ENCODE peak calls at places on chromosomes 5 and 9, in eight cellular contexts. One of them, this sample, is unnamed.
A peak's percentile ranks its signal among the peaks of the same experiment; 100 is the strongest.

GRCh38 chr5:139133237-139133636 is 64.9 kb downstream of the SIL1 start:
- DNase-seq in tibial nerve: no peak
- DNase-seq in omental fat pad: no peak
- DNase-seq in AG10803: no peak
- DNase-seq in tibial artery: no peak
- DNase-seq in HCT116: no peak
- DNase-seq in neural crest cell: no peak
- DNase-seq in PC-9: no peak
- DNase-seq in this sample: no peak

GRCh38 chr5:21654-22233 is 70.2 kb upstream of the PLEKHG4B start:
- DNase-seq in tibial nerve: no peak
- DNase-seq in omental fat pad: no peak
- DNase-seq in AG10803: peak; percentile 31
- DNase-seq in tibial artery: no peak
- DNase-seq in HCT116: peak; percentile 38
- DNase-seq in neural crest cell: no peak
- DNase-seq in PC-9: no peak
- DNase-seq in this sample: no peak

GRCh38 chr5:33300209-33300742 is 140.5 kb upstream of the TARS1 start:
- DNase-seq in tibial nerve: no peak
- DNase-seq in omental fat pad: no peak
- DNase-seq in AG10803: peak; percentile 26
- DNase-seq in tibial artery: no peak
- DNase-seq in HCT116: no peak
- DNase-seq in neural crest cell: no peak
- DNase-seq in PC-9: no peak
- DNase-seq in this sample: no peak

GRCh38 chr5:14872070-14872989 is 752 bp upstream of the ANKH start:
- DNase-seq in tibial nerve: peak; percentile 60
- DNase-seq in omental fat pad: peak; percentile 37
- DNase-seq in AG10803: peak; percentile 49
- DNase-seq in tibial artery: peak; percentile 83
- DNase-seq in HCT116: no peak
- DNase-seq in neural crest cell: peak; percentile 53
- DNase-seq in PC-9: no peak
- DNase-seq in this sample: peak; percentile 38

GRCh38 chr5:133838286-133838685 is 130.1 kb downstream of the C5orf15 start:
- DNase-seq in tibial nerve: no peak
- DNase-seq in omental fat pad: no peak
- DNase-seq in AG10803: no peak
- DNase-seq in tibial artery: peak; percentile 10
- DNase-seq in HCT116: no peak
- DNase-seq in neural crest cell: no peak
- DNase-seq in PC-9: no peak
- DNase-seq in this sample: no peak

GRCh38 chr9:107060026-107060425 is 197.1 kb downstream of the ZNF462 start:
- DNase-seq in tibial nerve: no peak
- DNase-seq in omental fat pad: no peak
- DNase-seq in AG10803: no peak
- DNase-seq in tibial artery: no peak
- DNase-seq in HCT116: no peak
- DNase-seq in neural crest cell: no peak
- DNase-seq in PC-9: no peak
- DNase-seq in this sample: no peak

GRCh38 chr9:4832786-4833579 is 40.2 kb downstream of the RCL1 start:
- DNase-seq in tibial nerve: no peak
- DNase-seq in omental fat pad: no peak
- DNase-seq in AG10803: peak; percentile 96
- DNase-seq in tibial artery: no peak
- DNase-seq in HCT116: peak; percentile 94
- DNase-seq in neural crest cell: no peak
- DNase-seq in PC-9: peak; percentile 92
- DNase-seq in this sample: no peak

GRCh38 chr9:127566351-127567001 is 45.6 kb upstream of the STXBP1 start:
- DNase-seq in tibial nerve: no peak
- DNase-seq in omental fat pad: no peak
- DNase-seq in AG10803: no peak
- DNase-seq in tibial artery: no peak
- DNase-seq in HCT116: no peak
- DNase-seq in neural crest cell: no peak
- DNase-seq in PC-9: peak; percentile 89
- DNase-seq in this sample: no peak

GRCh38 chr5:127072861-127073846 is at the start of gene C5orf63:
- DNase-seq in tibial nerve: peak; percentile 17
- DNase-seq in omental fat pad: no peak
- DNase-seq in AG10803: peak; percentile 11
- DNase-seq in tibial artery: no peak
- DNase-seq in HCT116: peak; percentile 8
- DNase-seq in neural crest cell: no peak
- DNase-seq in PC-9: no peak
- DNase-seq in this sample: peak; percentile 77

GRCh38 chr9:99012957-99013512 is 69.3 kb downstream of the COL15A1 start:
- DNase-seq in tibial nerve: no peak
- DNase-seq in omental fat pad: no peak
- DNase-seq in AG10803: no peak
- DNase-seq in tibial artery: no peak
- DNase-seq in HCT116: no peak
- DNase-seq in neural crest cell: no peak
- DNase-seq in PC-9: no peak
- DNase-seq in this sample: no peak

GRCh38 chr5:168409601-168410458 is 76.4 kb upstream of the RARS1 start:
- DNase-seq in tibial nerve: no peak
- DNase-seq in omental fat pad: no peak
- DNase-seq in AG10803: peak; percentile 64
- DNase-seq in tibial artery: no peak
- DNase-seq in HCT116: peak; percentile 81
- DNase-seq in neural crest cell: no peak
- DNase-seq in PC-9: peak; percentile 47
- DNase-seq in this sample: no peak

GRCh38 chr9:116806075-116806474 is 119.0 kb downstream of the TRIM32 start:
- DNase-seq in tibial nerve: no peak
- DNase-seq in omental fat pad: no peak
- DNase-seq in AG10803: peak; percentile 7
- DNase-seq in tibial artery: no peak
- DNase-seq in HCT116: no peak
- DNase-seq in neural crest cell: peak; percentile 10
- DNase-seq in PC-9: no peak
- DNase-seq in this sample: no peak

GRCh38 chr5:83313431-83313830 is 158.1 kb upstream of the VCAN start:
- DNase-seq in tibial nerve: no peak
- DNase-seq in omental fat pad: no peak
- DNase-seq in AG10803: peak; percentile 59
- DNase-seq in tibial artery: no peak
- DNase-seq in HCT116: no peak
- DNase-seq in neural crest cell: no peak
- DNase-seq in PC-9: no peak
- DNase-seq in this sample: no peak

GRCh38 chr5:178145965-178146820 is 7.5 kb downstream of the NHP2 start:
- DNase-seq in tibial nerve: no peak
- DNase-seq in omental fat pad: no peak
- DNase-seq in AG10803: peak; percentile 26
- DNase-seq in tibial artery: no peak
- DNase-seq in HCT116: peak; percentile 59
- DNase-seq in neural crest cell: peak; percentile 60
- DNase-seq in PC-9: peak; percentile 98
- DNase-seq in this sample: peak; percentile 65

GRCh38 chr5:109347252-109347888 is 62.4 kb downstream of the PJA2 start:
- DNase-seq in tibial nerve: no peak
- DNase-seq in omental fat pad: no peak
- DNase-seq in AG10803: no peak
- DNase-seq in tibial artery: no peak
- DNase-seq in HCT116: no peak
- DNase-seq in neural crest cell: no peak
- DNase-seq in PC-9: no peak
- DNase-seq in this sample: no peak
- TF ChIP-seq CTCF in tibial nerve: no peak
- TF ChIP-seq CTCF in omental fat pad: no peak
- TF ChIP-seq CTCF in AG10803: no peak
- TF ChIP-seq CTCF in tibial artery: no peak
- TF ChIP-seq CTCF in HCT116: no peak
- TF ChIP-seq CTCF in neural crest cell: no peak
- TF ChIP-seq CTCF in PC-9: no peak
- TF ChIP-seq CTCF in this sample: no peak

GRCh38 chr9:2228132-2228531 is 213.0 kb downstream of the SMARCA2 start:
- DNase-seq in tibial nerve: no peak
- DNase-seq in omental fat pad: no peak
- DNase-seq in AG10803: no peak
- DNase-seq in tibial artery: no peak
- DNase-seq in HCT116: no peak
- DNase-seq in neural crest cell: peak; percentile 31
- DNase-seq in PC-9: no peak
- DNase-seq in this sample: no peak
- TF ChIP-seq CTCF in tibial nerve: no peak
- TF ChIP-seq CTCF in omental fat pad: no peak
- TF ChIP-seq CTCF in AG10803: peak; percentile 26
- TF ChIP-seq CTCF in tibial artery: peak; percentile 25
- TF ChIP-seq CTCF in HCT116: peak; percentile 59
- TF ChIP-seq CTCF in neural crest cell: peak; percentile 50
- TF ChIP-seq CTCF in PC-9: peak; percentile 24
- TF ChIP-seq CTCF in this sample: no peak

DNA sequence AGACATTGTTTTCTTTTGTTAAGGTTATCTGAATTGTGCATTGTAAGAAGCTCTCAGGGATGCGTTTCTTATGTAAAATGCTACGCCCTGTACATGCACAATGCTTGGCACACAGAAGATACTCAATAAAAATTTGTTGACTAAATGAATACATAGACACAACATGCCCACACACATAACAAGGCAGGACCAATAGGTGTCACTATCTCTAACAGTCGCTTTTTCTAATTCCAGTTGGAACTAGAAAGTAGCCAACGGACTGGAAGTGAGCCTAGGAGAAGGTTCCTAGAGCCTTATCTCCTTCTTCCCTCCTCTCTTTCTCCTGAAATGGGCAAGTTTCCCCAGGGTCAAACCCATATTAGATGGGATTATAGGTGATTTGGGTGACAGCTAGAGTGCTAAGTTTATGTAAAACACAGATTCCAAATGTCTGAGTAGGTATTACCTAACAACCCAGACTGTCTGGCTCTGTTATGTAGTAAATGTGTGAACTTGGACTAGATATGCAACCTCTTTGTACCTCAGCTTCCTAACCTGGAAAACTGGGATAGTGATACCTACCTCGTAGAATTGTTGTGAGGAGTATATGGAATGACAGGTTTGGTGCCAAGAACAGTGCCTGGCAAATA is 603.0 kb downstream of the RAB3C start:
- DNase-seq in tibial nerve: no peak
- DNase-seq in omental fat pad: no peak
- DNase-seq in AG10803: no peak
- DNase-seq in tibial artery: no peak
- DNase-seq in HCT116: no peak
- DNase-seq in neural crest cell: no peak
- DNase-seq in PC-9: no peak
- DNase-seq in this sample: no peak
- TF ChIP-seq CTCF in tibial nerve: no peak
- TF ChIP-seq CTCF in omental fat pad: no peak
- TF ChIP-seq CTCF in AG10803: no peak
- TF ChIP-seq CTCF in tibial artery: no peak
- TF ChIP-seq CTCF in HCT116: no peak
- TF ChIP-seq CTCF in neural crest cell: no peak
- TF ChIP-seq CTCF in PC-9: no peak
- TF ChIP-seq CTCF in this sample: no peak

GRCh38 chr9:137988701-137989100 is 111.1 kb downstream of the CACNA1B start:
- DNase-seq in tibial nerve: no peak
- DNase-seq in omental fat pad: no peak
- DNase-seq in AG10803: no peak
- DNase-seq in tibial artery: peak; percentile 40
- DNase-seq in HCT116: no peak
- DNase-seq in neural crest cell: no peak
- DNase-seq in PC-9: no peak
- DNase-seq in this sample: no peak
- TF ChIP-seq CTCF in tibial nerve: no peak
- TF ChIP-seq CTCF in omental fat pad: no peak
- TF ChIP-seq CTCF in AG10803: no peak
- TF ChIP-seq CTCF in tibial artery: no peak
- TF ChIP-seq CTCF in HCT116: no peak
- TF ChIP-seq CTCF in neural crest cell: no peak
- TF ChIP-seq CTCF in PC-9: no peak
- TF ChIP-seq CTCF in this sample: no peak

GRCh38 chr5:146041180-146041789 is 64.1 kb downstream of the PLAC8L1 start:
- DNase-seq in tibial nerve: no peak
- DNase-seq in omental fat pad: no peak
- DNase-seq in AG10803: no peak
- DNase-seq in tibial artery: no peak
- DNase-seq in HCT116: no peak
- DNase-seq in neural crest cell: no peak
- DNase-seq in PC-9: no peak
- DNase-seq in this sample: no peak
- TF ChIP-seq CTCF in tibial nerve: no peak
- TF ChIP-seq CTCF in omental fat pad: no peak
- TF ChIP-seq CTCF in AG10803: peak; percentile 47
- TF ChIP-seq CTCF in tibial artery: peak; percentile 39
- TF ChIP-seq CTCF in HCT116: peak; percentile 47
- TF ChIP-seq CTCF in neural crest cell: peak; percentile 64
- TF ChIP-seq CTCF in PC-9: peak; percentile 68
- TF ChIP-seq CTCF in this sample: no peak